ENCODE peak calls at places on chromosome 18, in five cellular contexts. One of them, this sample, is unnamed.
A peak's percentile ranks its signal among the peaks of the same experiment; 100 is the strongest.

GRCh38 chr18:49492694-49493033 is 5.6 kb upstream of the C18orf32 start:
- DNase-seq in GM12865: no peak
- DNase-seq in NK-92 treated with Interleukin-12 subunit alpha and Interleukin-12 subunit beta, amount 100 ng/mL, for 24 hours: no peak
- DNase-seq in stimulated activated CD4-positive, alpha-beta T cell treated with anti-CD3 and anti-CD28 coated beads, Interleukin-15, amount 100 ng/mL, for 24 hours: no peak
- DNase-seq in stomach: no peak
- DNase-seq in this sample: no peak

GRCh38 chr18:21194871-21195771 is 46.9 kb upstream of the GREB1L start:
- DNase-seq in NK-92 treated with Interleukin-12 subunit alpha and Interleukin-12 subunit beta, amount 100 ng/mL, for 24 hours: no peak
- DNase-seq in stomach: no peak
- DNase-seq in stimulated activated CD4-positive, alpha-beta T cell treated with anti-CD3 and anti-CD28 coated beads, Interleukin-15, amount 100 ng/mL, for 24 hours: no peak
- DNase-seq in GM12865: peak; percentile 32
- DNase-seq in this sample: no peak

GRCh38 chr18:48529796-48530195 is 9.0 kb upstream of the CTIF start:
- DNase-seq in GM12865: no peak
- DNase-seq in stimulated activated CD4-positive, alpha-beta T cell treated with anti-CD3 and anti-CD28 coated beads, Interleukin-15, amount 100 ng/mL, for 24 hours: no peak
- DNase-seq in NK-92 treated with Interleukin-12 subunit alpha and Interleukin-12 subunit beta, amount 100 ng/mL, for 24 hours: no peak
- DNase-seq in stomach: no peak
- DNase-seq in this sample: no peak

GRCh38 chr18:58272779-58273500 is 228.9 kb downstream of the NEDD4L start:
- DNase-seq in stomach: no peak
- DNase-seq in stimulated activated CD4-positive, alpha-beta T cell treated with anti-CD3 and anti-CD28 coated beads, Interleukin-15, amount 100 ng/mL, for 24 hours: no peak
- DNase-seq in NK-92 treated with Interleukin-12 subunit alpha and Interleukin-12 subunit beta, amount 100 ng/mL, for 24 hours: no peak
- DNase-seq in GM12865: peak; percentile 13
- DNase-seq in this sample: no peak

GRCh38 chr18:48263913-48264506 is 145.2 kb downstream of the ZBTB7C start:
- DNase-seq in GM12865: no peak
- DNase-seq in stomach: no peak
- DNase-seq in stimulated activated CD4-positive, alpha-beta T cell treated with anti-CD3 and anti-CD28 coated beads, Interleukin-15, amount 100 ng/mL, for 24 hours: no peak
- DNase-seq in NK-92 treated with Interleukin-12 subunit alpha and Interleukin-12 subunit beta, amount 100 ng/mL, for 24 hours: no peak
- DNase-seq in this sample: no peak

GRCh38 chr18:80068571-80069272 is 34.5 kb downstream of the RBFA start:
- DNase-seq in stimulated activated CD4-positive, alpha-beta T cell treated with anti-CD3 and anti-CD28 coated beads, Interleukin-15, amount 100 ng/mL, for 24 hours: no peak
- DNase-seq in GM12865: no peak
- DNase-seq in stomach: no peak
- DNase-seq in NK-92 treated with Interleukin-12 subunit alpha and Interleukin-12 subunit beta, amount 100 ng/mL, for 24 hours: no peak
- DNase-seq in this sample: no peak

GRCh38 chr18:23719634-23720201 is 30.5 kb downstream of the LAMA3 start:
- DNase-seq in NK-92 treated with Interleukin-12 subunit alpha and Interleukin-12 subunit beta, amount 100 ng/mL, for 24 hours: no peak
- DNase-seq in stimulated activated CD4-positive, alpha-beta T cell treated with anti-CD3 and anti-CD28 coated beads, Interleukin-15, amount 100 ng/mL, for 24 hours: no peak
- DNase-seq in GM12865: no peak
- DNase-seq in stomach: no peak
- DNase-seq in this sample: no peak

GRCh38 chr18:50727721-50728470 is 91.9 kb downstream of the MRO start:
- DNase-seq in stimulated activated CD4-positive, alpha-beta T cell treated with anti-CD3 and anti-CD28 coated beads, Interleukin-15, amount 100 ng/mL, for 24 hours: no peak
- DNase-seq in NK-92 treated with Interleukin-12 subunit alpha and Interleukin-12 subunit beta, amount 100 ng/mL, for 24 hours: no peak
- DNase-seq in GM12865: no peak
- DNase-seq in stomach: no peak
- DNase-seq in this sample: no peak

GRCh38 chr18:58605027-58606020 is 23.6 kb downstream of the ALPK2 start:
- DNase-seq in NK-92 treated with Interleukin-12 subunit alpha and Interleukin-12 subunit beta, amount 100 ng/mL, for 24 hours: no peak
- DNase-seq in GM12865: peak; percentile 58
- DNase-seq in stomach: no peak
- DNase-seq in stimulated activated CD4-positive, alpha-beta T cell treated with anti-CD3 and anti-CD28 coated beads, Interleukin-15, amount 100 ng/mL, for 24 hours: peak; percentile 58
- DNase-seq in this sample: no peak

GRCh38 chr18:41938445-41938844 is 16.6 kb upstream of the PIK3C3 start:
- DNase-seq in NK-92 treated with Interleukin-12 subunit alpha and Interleukin-12 subunit beta, amount 100 ng/mL, for 24 hours: no peak
- DNase-seq in GM12865: no peak
- DNase-seq in stimulated activated CD4-positive, alpha-beta T cell treated with anti-CD3 and anti-CD28 coated beads, Interleukin-15, amount 100 ng/mL, for 24 hours: no peak
- DNase-seq in stomach: no peak
- DNase-seq in this sample: no peak

GRCh38 chr18:52152036-52152435 is 188.0 kb upstream of the DCC start:
- DNase-seq in stimulated activated CD4-positive, alpha-beta T cell treated with anti-CD3 and anti-CD28 coated beads, Interleukin-15, amount 100 ng/mL, for 24 hours: no peak
- DNase-seq in stomach: no peak
- DNase-seq in GM12865: peak; percentile 4
- DNase-seq in NK-92 treated with Interleukin-12 subunit alpha and Interleukin-12 subunit beta, amount 100 ng/mL, for 24 hours: no peak
- DNase-seq in this sample: no peak

GRCh38 chr18:6365385-6365784 is 49.3 kb downstream of the L3MBTL4 start:
- DNase-seq in stimulated activated CD4-positive, alpha-beta T cell treated with anti-CD3 and anti-CD28 coated beads, Interleukin-15, amount 100 ng/mL, for 24 hours: no peak
- DNase-seq in GM12865: no peak
- DNase-seq in NK-92 treated with Interleukin-12 subunit alpha and Interleukin-12 subunit beta, amount 100 ng/mL, for 24 hours: no peak
- DNase-seq in stomach: no peak
- DNase-seq in this sample: no peak

GRCh38 chr18:62187543-62188378 is 706 bp downstream of the RELCH start:
- DNase-seq in NK-92 treated with Interleukin-12 subunit alpha and Interleukin-12 subunit beta, amount 100 ng/mL, for 24 hours: peak; percentile 9
- DNase-seq in stomach: peak; percentile 26
- DNase-seq in stimulated activated CD4-positive, alpha-beta T cell treated with anti-CD3 and anti-CD28 coated beads, Interleukin-15, amount 100 ng/mL, for 24 hours: peak; percentile 37
- DNase-seq in GM12865: peak; percentile 37
- DNase-seq in this sample: peak; percentile 67

GRCh38 chr18:49934457-49934856 is 121.1 kb upstream of the ACAA2 start:
- DNase-seq in stomach: no peak
- DNase-seq in NK-92 treated with Interleukin-12 subunit alpha and Interleukin-12 subunit beta, amount 100 ng/mL, for 24 hours: no peak
- DNase-seq in stimulated activated CD4-positive, alpha-beta T cell treated with anti-CD3 and anti-CD28 coated beads, Interleukin-15, amount 100 ng/mL, for 24 hours: no peak
- DNase-seq in GM12865: peak; percentile 64
- DNase-seq in this sample: no peak

GRCh38 chr18:22667616-22668422 is 250.1 kb upstream of the CTAGE1 start:
- DNase-seq in stomach: no peak
- DNase-seq in stimulated activated CD4-positive, alpha-beta T cell treated with anti-CD3 and anti-CD28 coated beads, Interleukin-15, amount 100 ng/mL, for 24 hours: no peak
- DNase-seq in GM12865: peak; percentile 36
- DNase-seq in NK-92 treated with Interleukin-12 subunit alpha and Interleukin-12 subunit beta, amount 100 ng/mL, for 24 hours: no peak
- DNase-seq in this sample: no peak

GRCh38 chr18:78697446-78697845 is 282.2 kb upstream of the SALL3 start:
- DNase-seq in NK-92 treated with Interleukin-12 subunit alpha and Interleukin-12 subunit beta, amount 100 ng/mL, for 24 hours: no peak
- DNase-seq in stimulated activated CD4-positive, alpha-beta T cell treated with anti-CD3 and anti-CD28 coated beads, Interleukin-15, amount 100 ng/mL, for 24 hours: no peak
- DNase-seq in GM12865: no peak
- DNase-seq in stomach: no peak
- DNase-seq in this sample: no peak

GRCh38 chr18:36580874-36581750 is 247.7 kb downstream of the TPGS2 start:
- DNase-seq in stomach: no peak
- DNase-seq in GM12865: no peak
- DNase-seq in NK-92 treated with Interleukin-12 subunit alpha and Interleukin-12 subunit beta, amount 100 ng/mL, for 24 hours: no peak
- DNase-seq in stimulated activated CD4-positive, alpha-beta T cell treated with anti-CD3 and anti-CD28 coated beads, Interleukin-15, amount 100 ng/mL, for 24 hours: no peak
- DNase-seq in this sample: no peak

GRCh38 chr18:11494093-11494492 is 115.3 kb upstream of the SLC35G4 start:
- DNase-seq in stimulated activated CD4-positive, alpha-beta T cell treated with anti-CD3 and anti-CD28 coated beads, Interleukin-15, amount 100 ng/mL, for 24 hours: no peak
- DNase-seq in stomach: no peak
- DNase-seq in GM12865: no peak
- DNase-seq in NK-92 treated with Interleukin-12 subunit alpha and Interleukin-12 subunit beta, amount 100 ng/mL, for 24 hours: no peak
- DNase-seq in this sample: no peak

GRCh38 chr18:68660355-68661183 is 54.3 kb downstream of the TMX3 start:
- DNase-seq in stimulated activated CD4-positive, alpha-beta T cell treated with anti-CD3 and anti-CD28 coated beads, Interleukin-15, amount 100 ng/mL, for 24 hours: no peak
- DNase-seq in NK-92 treated with Interleukin-12 subunit alpha and Interleukin-12 subunit beta, amount 100 ng/mL, for 24 hours: no peak
- DNase-seq in stomach: no peak
- DNase-seq in GM12865: peak; percentile 31
- DNase-seq in this sample: no peak

GRCh38 chr18:59155140-59155539 is 15.5 kb downstream of the SEC11C start:
- DNase-seq in stomach: no peak
- DNase-seq in GM12865: no peak
- DNase-seq in NK-92 treated with Interleukin-12 subunit alpha and Interleukin-12 subunit beta, amount 100 ng/mL, for 24 hours: no peak
- DNase-seq in stimulated activated CD4-positive, alpha-beta T cell treated with anti-CD3 and anti-CD28 coated beads, Interleukin-15, amount 100 ng/mL, for 24 hours: no peak
- DNase-seq in this sample: no peak

GRCh38 chr18:50398099-50398498 is 23.3 kb downstream of the SKA1 start:
- DNase-seq in stomach: no peak
- DNase-seq in NK-92 treated with Interleukin-12 subunit alpha and Interleukin-12 subunit beta, amount 100 ng/mL, for 24 hours: no peak
- DNase-seq in stimulated activated CD4-positive, alpha-beta T cell treated with anti-CD3 and anti-CD28 coated beads, Interleukin-15, amount 100 ng/mL, for 24 hours: no peak
- DNase-seq in GM12865: no peak
- DNase-seq in this sample: no peak

GRCh38 chr18:9614401-9615279 is at the start of gene PPP4R1:
- DNase-seq in stimulated activated CD4-positive, alpha-beta T cell treated with anti-CD3 and anti-CD28 coated beads, Interleukin-15, amount 100 ng/mL, for 24 hours: peak; percentile 80
- DNase-seq in stomach: peak; percentile 79
- DNase-seq in NK-92 treated with Interleukin-12 subunit alpha and Interleukin-12 subunit beta, amount 100 ng/mL, for 24 hours: peak; percentile 51
- DNase-seq in GM12865: peak; percentile 78
- DNase-seq in this sample: peak; percentile 79

GRCh38 chr18:73691118-73691517 is 456.5 kb downstream of the FBXO15 start:
- DNase-seq in NK-92 treated with Interleukin-12 subunit alpha and Interleukin-12 subunit beta, amount 100 ng/mL, for 24 hours: no peak
- DNase-seq in GM12865: no peak
- DNase-seq in stimulated activated CD4-positive, alpha-beta T cell treated with anti-CD3 and anti-CD28 coated beads, Interleukin-15, amount 100 ng/mL, for 24 hours: no peak
- DNase-seq in stomach: no peak
- DNase-seq in this sample: no peak

This sample was measured in colonic mucosa.